ENCODE peak calls at places on chromosomes 16 and 17, in eight cellular contexts. W is body of pancreas, I is spleen, T is heart left ventricle, N is thyroid gland, G is sigmoid colon, R is stomach, Q is Peyer's patch. E is an unnamed sample.

GRCh38 chr17:8126306-8127066 is 2.6 kb upstream of the HES7 start:
- DNase-seq in W (peak), I (no peak), T (no peak), N (peak), G (no peak), R (no peak), Q (no peak), E (no peak)

GRCh38 chr16:48197294-48197693 is 41.5 kb upstream of the ABCC12 start:
- DNase-seq in W (no peak), I (no peak), T (no peak), N (no peak), G (no peak), R (no peak), Q (no peak), E (no peak)

GRCh38 chr16:50521246-50521900 is 26.8 kb upstream of the NKD1 start:
- DNase-seq in W (no peak), I (no peak), T (no peak), N (no peak), G (peak), R (peak), Q (no peak), E (peak)

GRCh38 chr17:44024853-44025252 is 10.1 kb upstream of the TMEM101 start:
- DNase-seq in W (no peak), I (no peak), T (no peak), N (no peak), G (no peak), R (no peak), Q (no peak), E (no peak)

GRCh38 chr17:76659928-76660614 is 16.5 kb upstream of the ST6GALNAC1 start:
- DNase-seq in W (no peak), I (no peak), T (no peak), N (peak), G (peak), R (no peak), Q (peak), E (no peak)

GRCh38 chr17:50027639-50028206 is 28.2 kb upstream of the ITGA3 start:
- DNase-seq in W (peak), I (no peak), T (peak), N (peak), G (peak), R (peak), Q (no peak), E (peak)

GRCh38 chr16:80725566-80726162 is 78.7 kb downstream of the CDYL2 start:
- DNase-seq in W (no peak), I (no peak), T (no peak), N (peak), G (no peak), R (no peak), Q (no peak), E (no peak)

GRCh38 chr16:19844945-19845641 is 39.6 kb downstream of the GPRC5B start:
- DNase-seq in W (no peak), I (no peak), T (no peak), N (no peak), G (no peak), R (no peak), Q (no peak), E (peak)

GRCh38 chr16:4698321-4699029 is 5.1 kb downstream of the NUDT16L1 start:
- DNase-seq in W (no peak), I (peak), T (no peak), N (no peak), G (no peak), R (no peak), Q (no peak), E (no peak)

GRCh38 chr16:81451753-81452680 is 7.4 kb downstream of the CMIP start:
- DNase-seq in W (no peak), I (no peak), T (no peak), N (no peak), G (no peak), R (no peak), Q (peak), E (peak)

GRCh38 chr16:14559809-14560227 is 70.2 kb downstream of the PARN start:
- DNase-seq in W (peak), I (no peak), T (no peak), N (no peak), G (no peak), R (peak), Q (no peak), E (peak)

GRCh38 chr17:49741009-49741691 is 22.8 kb downstream of the FAM117A start:
- DNase-seq in W (no peak), I (no peak), T (no peak), N (no peak), G (no peak), R (no peak), Q (no peak), E (no peak)

GRCh38 chr16:83915491-83915890 is 16.6 kb downstream of the MLYCD start:
- DNase-seq in W (no peak), I (no peak), T (no peak), N (no peak), G (no peak), R (no peak), Q (no peak), E (no peak)

GRCh38 chr17:31216053-31216751 is 80.8 kb downstream of the OMG start:
- DNase-seq in W (no peak), I (no peak), T (no peak), N (no peak), G (no peak), R (no peak), Q (no peak), E (no peak)

GRCh38 chr16:88340755-88341150 is 42.0 kb upstream of the ZNF469 start:
- DNase-seq in W (no peak), I (no peak), T (no peak), N (no peak), G (no peak), R (no peak), Q (no peak), E (no peak)

DNA sequence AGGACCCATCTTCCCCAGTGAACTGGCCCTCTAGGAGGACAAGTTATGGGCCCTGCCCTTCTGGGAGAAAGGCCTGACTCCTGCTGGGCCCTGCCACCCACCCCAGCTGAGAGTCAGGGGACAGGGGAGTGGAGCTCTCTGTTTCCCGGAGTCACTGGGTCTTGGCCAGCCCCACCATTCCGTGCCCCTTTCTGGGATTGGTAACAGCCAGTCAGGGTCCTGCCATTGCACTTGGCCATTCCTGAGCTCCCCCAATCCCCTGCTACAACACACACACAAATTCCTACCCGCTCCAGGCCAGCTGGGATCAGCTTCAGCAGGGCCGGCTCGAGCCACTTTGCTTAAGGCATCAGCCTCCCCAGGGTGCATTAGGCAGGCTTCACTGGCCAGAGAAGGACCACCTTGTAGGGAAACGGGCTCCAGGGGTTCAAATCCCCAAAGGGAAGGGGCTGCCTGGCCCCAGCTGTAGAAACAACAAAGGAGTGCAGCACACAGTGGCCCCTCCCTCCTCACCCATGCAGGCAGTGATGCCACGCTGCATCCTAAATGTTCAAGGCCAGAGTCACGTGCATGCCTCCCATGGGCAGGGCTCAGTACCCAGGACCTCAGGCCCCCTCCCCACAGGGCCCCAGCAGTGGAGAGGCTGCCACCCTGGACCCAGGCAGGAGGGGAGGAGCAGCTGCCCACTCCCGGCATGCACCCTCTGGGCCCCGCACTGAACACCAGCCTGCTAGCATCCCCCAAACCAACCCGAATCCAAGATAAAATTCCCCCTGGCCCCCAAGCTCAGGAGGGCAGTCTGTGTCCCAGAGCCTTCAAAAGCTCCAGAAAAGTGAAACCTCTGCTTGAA is 37.7 kb downstream of the C16orf78 start:
- DNase-seq in W (no peak), I (no peak), T (no peak), N (no peak), G (peak), R (no peak), Q (no peak), E (no peak)
- TF ChIP-seq CTCF in W (no peak), I (no peak), T (no peak), N (no peak), G (no peak), R (no peak), Q (no peak), E (no peak)

GRCh38 chr17:60167095-60167741 is 17.4 kb downstream of the CA4 start:
- DNase-seq in W (peak), I (no peak), T (no peak), N (no peak), G (no peak), R (peak), Q (no peak), E (peak)

GRCh38 chr17:60170835-60171752 is 21.3 kb downstream of the CA4 start:
- DNase-seq in W (no peak), I (no peak), T (no peak), N (no peak), G (no peak), R (peak), Q (no peak), E (no peak)

GRCh38 chr17:60168654-60169053 is 18.9 kb downstream of the CA4 start:
- DNase-seq in W (no peak), I (no peak), T (no peak), N (no peak), G (no peak), R (no peak), Q (no peak), E (no peak)

GRCh38 chr17:60171753-60172079 is 21.9 kb downstream of the CA4 start:
- DNase-seq in W (no peak), I (no peak), T (no peak), N (no peak), G (no peak), R (no peak), Q (no peak), E (no peak)

GRCh38 chr17:60169921-60170817 is 20.4 kb downstream of the CA4 start:
- DNase-seq in W (no peak), I (no peak), T (peak), N (no peak), G (no peak), R (no peak), Q (peak), E (no peak)
- TF ChIP-seq POLR2A in W (no peak), I (no peak), T (no peak), N (no peak), G (no peak), R (no peak), Q (no peak), E (no peak)

DNA sequence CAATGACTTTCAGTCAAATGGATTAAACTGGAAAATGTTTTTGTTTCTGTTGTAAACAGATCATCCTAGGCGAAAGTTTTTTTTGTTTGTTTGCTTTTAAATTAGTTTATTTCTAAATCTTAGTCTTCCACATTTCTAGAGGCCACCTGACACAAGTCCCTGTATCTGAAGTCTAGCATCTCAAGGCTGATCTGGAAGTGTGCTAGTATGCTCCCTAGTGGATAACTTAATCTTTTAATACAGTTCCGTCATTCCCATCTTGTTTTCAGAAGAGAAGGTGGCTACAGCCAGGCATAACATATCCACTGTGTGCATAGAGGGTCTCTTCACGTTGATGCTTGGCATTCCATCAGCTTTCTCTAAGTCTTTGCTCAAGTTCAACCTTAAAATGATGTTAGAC is 7.6 kb downstream of the IFT20 start:
- DNase-seq in W (no peak), I (no peak), T (no peak), N (no peak), G (no peak), R (no peak), Q (no peak), E (no peak)
- TF ChIP-seq CTCF in W (no peak), I (no peak), T (no peak), N (no peak), G (no peak), R (no peak), Q (no peak), E (no peak)

GRCh38 chr17:82830249-82830661 is 9.6 kb downstream of the ZNF750 start:
- DNase-seq in W (peak), I (no peak), T (peak), N (no peak), G (peak), R (no peak), Q (no peak), E (no peak)

GRCh38 chr17:82825540-82826124 is 14.2 kb downstream of the ZNF750 start:
- DNase-seq in W (no peak), I (no peak), T (peak), N (no peak), G (no peak), R (no peak), Q (no peak), E (no peak)

GRCh38 chr17:82828875-82829487 is 10.8 kb downstream of the ZNF750 start:
- DNase-seq in W (no peak), I (no peak), T (no peak), N (no peak), G (peak), R (no peak), Q (no peak), E (no peak)

GRCh38 chr17:82826211-82826610 is 13.6 kb downstream of the ZNF750 start:
- DNase-seq in W (no peak), I (no peak), T (no peak), N (no peak), G (no peak), R (no peak), Q (no peak), E (no peak)

DNA sequence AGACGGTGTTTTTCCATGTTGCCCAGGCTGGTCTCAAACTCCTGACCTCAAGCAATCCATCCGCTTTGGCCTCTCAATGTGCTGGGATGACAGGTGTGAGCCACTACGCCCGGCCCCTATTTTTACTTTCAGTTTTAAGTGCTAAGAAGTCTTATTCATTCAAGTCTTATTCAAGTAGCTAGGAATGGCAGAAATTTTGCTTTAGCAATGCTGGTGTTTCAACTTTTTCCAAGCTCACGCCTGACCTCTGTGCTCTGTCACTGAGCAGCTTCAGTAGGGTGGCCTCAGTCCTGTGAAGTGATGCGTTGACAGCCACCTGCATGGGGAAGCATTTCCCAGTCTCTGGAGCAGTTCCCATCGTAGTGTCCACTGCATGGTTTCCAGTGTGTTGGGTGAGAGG is 12.9 kb downstream of the ZNF750 start:
- DNase-seq in W (no peak), I (no peak), T (no peak), N (no peak), G (peak), R (no peak), Q (no peak), E (no peak)
- TF ChIP-seq POLR2A in W (no peak), I (no peak), T (no peak), N (no peak), G (no peak), R (no peak), Q (no peak), E (no peak)

GRCh38 chr16:56675685-56676210 is 6.1 kb downstream of the MT1H start:
- DNase-seq in W (no peak), I (no peak), T (no peak), N (peak), G (no peak), R (no peak), Q (peak), E (no peak)
- TF ChIP-seq CTCF in W (no peak), I (no peak), T (no peak), N (no peak), G (no peak), R (no peak), Q (no peak), E (no peak)

GRCh38 chr17:42112552-42113176 is at the start of gene DHX58:
- DNase-seq in W (peak), I (peak), T (peak), N (peak), G (peak), R (peak), Q (no peak), E (peak)
- TF ChIP-seq POLR2A in W (peak), I (peak), T (no peak), N (no peak), G (peak), R (no peak), Q (peak), E (peak)

GRCh38 chr16:85530370-85530739 is 82.8 kb upstream of the GSE1 start:
- DNase-seq in W (no peak), I (no peak), T (no peak), N (no peak), G (no peak), R (no peak), Q (no peak), E (no peak)

GRCh38 chr16:85531516-85531915 is 81.6 kb upstream of the GSE1 start:
- DNase-seq in W (no peak), I (no peak), T (no peak), N (no peak), G (no peak), R (no peak), Q (no peak), E (no peak)

GRCh38 chr16:85534536-85535351 is 78.4 kb upstream of the GSE1 start:
- DNase-seq in W (no peak), I (no peak), T (no peak), N (no peak), G (peak), R (no peak), Q (no peak), E (no peak)

GRCh38 chr16:85529489-85530369 is 83.4 kb upstream of the GSE1 start:
- DNase-seq in W (no peak), I (no peak), T (no peak), N (no peak), G (no peak), R (no peak), Q (no peak), E (no peak)

GRCh38 chr16:85532147-85532546 is 81.0 kb upstream of the GSE1 start:
- DNase-seq in W (no peak), I (no peak), T (no peak), N (no peak), G (no peak), R (no peak), Q (no peak), E (no peak)
- TF ChIP-seq CTCF in W (no peak), I (no peak), T (no peak), N (no peak), G (no peak), R (no peak), Q (no peak), E (no peak)

GRCh38 chr17:70169707-70170597 is 620 bp downstream of the KCNJ2 start:
- DNase-seq in W (no peak), I (no peak), T (no peak), N (no peak), G (peak), R (no peak), Q (no peak), E (peak)

GRCh38 chr17:70168044-70168978 is 1.0 kb upstream of the KCNJ2 start:
- DNase-seq in W (peak), I (peak), T (peak), N (peak), G (peak), R (peak), Q (peak), E (peak)

GRCh38 chr17:70166571-70166970 is 2.8 kb upstream of the KCNJ2 start:
- DNase-seq in W (no peak), I (no peak), T (no peak), N (no peak), G (no peak), R (no peak), Q (no peak), E (no peak)

GRCh38 chr17:70171159-70171558 is 1.8 kb downstream of the KCNJ2 start:
- DNase-seq in W (no peak), I (no peak), T (no peak), N (no peak), G (no peak), R (no peak), Q (no peak), E (no peak)

GRCh38 chr17:70168979-70169706 is at the start of gene KCNJ2:
- DNase-seq in W (peak), I (peak), T (peak), N (peak), G (peak), R (peak), Q (peak), E (peak)
- TF ChIP-seq POLR2A in W (peak), I (peak), T (peak), N (peak), G (peak), R (no peak), Q (peak), E (peak)

GRCh38 chr16:85197611-85198566 is 85.6 kb upstream of the CIBAR2 start:
- DNase-seq in W (peak), I (peak), T (no peak), N (no peak), G (no peak), R (no peak), Q (no peak), E (no peak)
- TF ChIP-seq CTCF in W (no peak), I (no peak), T (no peak), N (no peak), G (no peak), R (no peak), Q (no peak), E (no peak)

DNA sequence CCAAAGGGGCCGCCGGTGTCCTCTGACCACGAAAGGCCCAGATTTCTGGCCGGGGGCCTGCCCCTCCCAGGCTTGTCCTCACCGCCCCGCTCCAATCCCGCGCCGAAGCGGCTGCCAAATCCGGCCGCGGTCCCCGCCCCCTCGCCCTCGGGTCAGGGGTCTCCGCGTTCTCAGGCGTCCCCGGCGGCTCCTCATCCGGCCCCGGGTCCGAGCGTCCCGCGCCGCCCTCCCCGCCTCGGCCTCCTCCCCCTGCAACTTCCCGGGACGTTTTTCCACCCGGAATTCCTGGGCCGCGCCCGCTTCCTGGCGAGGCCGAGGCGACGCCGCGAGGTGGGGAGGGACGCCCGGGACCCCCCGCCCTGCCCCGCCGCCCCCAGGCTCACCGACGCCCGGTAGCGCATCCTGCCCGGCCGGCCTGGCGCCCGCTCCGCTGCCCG is 7.2 kb downstream of the MYO1C start:
- DNase-seq in W (peak), I (peak), T (peak), N (peak), G (no peak), R (peak), Q (peak), E (no peak)
- TF ChIP-seq POLR2A in W (no peak), I (no peak), T (no peak), N (no peak), G (no peak), R (no peak), Q (no peak), E (no peak)

E was measured in adrenal gland.